ENCODE peak calls at places on chromosome 14, in eight cellular contexts. I is GM23338, F is HCT116, G is MM.1S, B is hepatocyte, J is GM23248, U is SK-N-SH, V is PC-3. O is an unnamed sample. For H3K9me2, the result is how much of the 10 kb centered on the place peaks cover.

GRCh38 chr14:105346200-105346533 is 31.6 kb downstream of the PACS2 start:
- DNase-seq in B (no peak), U (no peak), J (no peak), G (no peak), V (no peak), I (no peak), F (no peak), O (no peak)

GRCh38 chr14:100529561-100530031 is 57.6 kb downstream of the BEGAIN start:
- DNase-seq in I (no peak), V (no peak), J (no peak), G (no peak), B (peak), F (no peak), U (no peak), O (no peak)

GRCh38 chr14:35878272-35879140 is 52.4 kb downstream of the BRMS1L start:
- DNase-seq in J (peak), G (no peak), U (no peak), B (peak), V (peak), I (no peak), F (peak), O (no peak)

GRCh38 chr14:99971929-99972747 is 93.1 kb upstream of the EVL start:
- DNase-seq in B (no peak), J (peak), I (peak), U (peak), V (no peak), F (no peak), G (no peak), O (peak)

GRCh38 chr14:59585891-59586554 is 9.4 kb upstream of the CCDC175 start:
- DNase-seq in B (no peak), J (no peak), I (no peak), V (peak), G (no peak), U (no peak), F (no peak), O (no peak)

GRCh38 chr14:77579065-77579464 is 37.4 kb downstream of the SPTLC2 start:
- DNase-seq in I (no peak), G (no peak), U (no peak), F (no peak), V (no peak), B (no peak), J (peak), O (no peak)

GRCh38 chr14:33699300-33699699 is 251.6 kb downstream of the EGLN3 start:
- DNase-seq in F (no peak), I (no peak), G (no peak), U (no peak), J (no peak), V (no peak), B (no peak), O (no peak)

GRCh38 chr14:96940009-96940408 is 142.8 kb downstream of the VRK1 start:
- DNase-seq in G (no peak), V (peak), J (peak), I (peak), B (peak), U (no peak), F (no peak), O (no peak)

GRCh38 chr14:45284802-45285201 is 31.8 kb upstream of the MIS18BP1 start:
- DNase-seq in J (no peak), F (peak), I (peak), B (no peak), U (no peak), V (no peak), G (no peak), O (peak)

GRCh38 chr14:94481468-94482131 is 5.6 kb upstream of the SERPINA9 start:
- DNase-seq in G (no peak), F (no peak), B (no peak), U (no peak), V (no peak), I (no peak), J (peak), O (no peak)

GRCh38 chr14:88030892-88031291 is 26.0 kb downstream of the GPR65 start:
- DNase-seq in G (no peak), J (no peak), V (no peak), B (no peak), F (no peak), I (no peak), U (no peak), O (no peak)

GRCh38 chr14:104678346-104678745 is 11.1 kb upstream of the INF2 start:
- DNase-seq in U (no peak), J (peak), V (no peak), I (no peak), B (peak), F (no peak), G (no peak), O (no peak)

GRCh38 chr14:93212432-93212831 is 5.4 kb downstream of the UBR7 start:
- DNase-seq in J (no peak), V (no peak), B (no peak), G (no peak), I (no peak), F (no peak), U (no peak), O (peak)

DNA sequence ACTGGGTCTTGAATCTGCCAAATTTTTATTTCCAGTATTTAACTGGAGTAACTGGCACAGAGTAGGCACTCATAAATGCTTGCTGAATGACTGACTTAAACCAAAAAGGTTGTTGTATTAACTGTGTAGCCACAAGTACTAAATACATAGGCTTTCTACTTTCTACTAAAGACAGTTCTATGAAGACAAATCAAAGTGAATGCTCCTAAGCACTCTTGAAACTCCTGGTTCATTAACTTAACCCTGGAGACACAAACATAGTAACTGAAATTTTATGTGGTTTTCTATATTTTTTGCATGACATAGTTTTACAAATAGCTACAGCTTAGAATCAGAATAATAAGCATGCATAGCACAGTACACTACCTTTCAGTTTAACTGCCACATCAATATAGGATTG is 70.4 kb downstream of the TXNDC16 start:
- DNase-seq in B (no peak), U (no peak), F (no peak), J (no peak), V (no peak), G (peak), I (no peak), O (no peak)
- H3K9me2 ChIP-seq in B (under half), U (under half), F (under half), J (under half), V (under half), G (under half), I (under half), O (under half)

DNA sequence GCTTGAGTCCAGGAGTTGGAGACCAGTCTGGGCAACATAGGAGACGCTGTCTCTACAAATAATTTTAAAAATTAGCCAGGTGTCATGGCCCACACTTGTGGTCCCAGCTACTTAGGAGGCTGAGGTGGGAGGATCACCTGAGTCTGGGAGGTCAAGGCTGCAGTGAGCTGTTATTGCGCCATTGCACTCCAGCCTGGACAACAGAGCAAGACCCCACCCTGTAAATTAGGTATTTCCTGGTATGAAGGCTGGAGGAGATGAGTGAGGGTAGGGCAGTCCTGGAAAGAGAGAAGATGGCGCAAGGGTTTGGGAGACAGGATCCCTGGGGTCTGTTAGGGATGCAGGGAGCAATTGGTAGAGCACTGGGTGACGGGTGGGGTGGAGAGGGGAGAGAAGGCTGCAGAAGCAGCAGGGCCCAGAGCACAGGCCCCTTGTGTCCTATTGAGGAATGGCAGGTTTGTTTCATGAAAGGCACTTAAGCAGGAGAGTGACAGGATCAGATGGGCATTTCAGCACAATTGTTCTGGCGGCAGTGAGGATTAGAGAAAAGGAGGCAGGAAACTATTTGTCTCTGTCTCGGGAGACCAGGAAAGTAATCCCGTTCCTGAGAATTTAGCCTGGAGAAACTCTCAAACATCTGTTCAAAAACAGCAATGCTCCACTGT is 47.2 kb upstream of the KTN1 start:
- DNase-seq in F (no peak), G (no peak), V (peak), U (no peak), B (peak), I (peak), J (no peak), O (no peak)
- TF ChIP-seq EZH2phosphoT487 in F (no peak), G (no peak), V (no peak), U (no peak), B (no peak), I (no peak), J (no peak), O (no peak)

GRCh38 chr14:70239802-70240201 is 51.1 kb upstream of the SLC8A3 start:
- DNase-seq in J (no peak), I (no peak), G (no peak), B (no peak), V (no peak), U (no peak), F (no peak), O (no peak)

GRCh38 chr14:70237710-70238109 is 49.0 kb upstream of the SLC8A3 start:
- DNase-seq in U (no peak), J (no peak), G (no peak), V (no peak), F (no peak), I (no peak), B (no peak), O (no peak)

GRCh38 chr14:70234066-70234950 is 45.6 kb upstream of the SLC8A3 start:
- DNase-seq in B (no peak), V (no peak), I (no peak), F (no peak), G (no peak), J (no peak), U (no peak), O (no peak)
- H3K9me2 ChIP-seq in B (under half), V (under half), I (under half), F (under half), G (under half), J (under half), U (under half), O (under half)

GRCh38 chr14:89469210-89470198 is 52.5 kb upstream of the FOXN3 start:
- DNase-seq in G (no peak), V (no peak), F (no peak), U (no peak), J (no peak), I (no peak), B (no peak), O (no peak)
- TF ChIP-seq EZH2phosphoT487 in G (no peak), V (no peak), F (no peak), U (no peak), J (no peak), I (no peak), B (no peak), O (no peak)

DNA sequence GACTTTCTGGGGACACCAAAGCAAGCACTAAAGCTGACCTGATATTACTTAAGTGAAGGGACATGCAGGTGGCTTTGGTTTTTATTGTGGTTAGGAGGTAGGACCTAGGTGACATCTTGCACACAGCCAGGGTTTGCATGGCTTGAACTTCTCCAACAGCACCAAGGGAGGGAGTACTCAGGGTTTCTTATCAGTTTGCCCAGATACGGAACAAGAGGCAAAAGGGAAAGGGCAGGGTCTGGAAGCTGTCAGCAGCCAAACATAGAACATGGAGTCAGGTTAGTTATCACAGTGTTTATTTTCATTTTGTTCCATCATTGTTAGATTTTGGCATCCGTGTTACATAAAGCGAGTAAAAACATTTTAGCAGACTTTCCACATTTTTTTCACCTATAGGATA is 186.3 kb upstream of the CLEC14A start:
- DNase-seq in I (peak), G (no peak), V (no peak), U (no peak), F (no peak), J (no peak), B (no peak), O (no peak)
- H3K9me2 ChIP-seq in I (under half), G (under half), V (under half), U (under half), F (under half), J (under half), B (under half), O (under half)

DNA sequence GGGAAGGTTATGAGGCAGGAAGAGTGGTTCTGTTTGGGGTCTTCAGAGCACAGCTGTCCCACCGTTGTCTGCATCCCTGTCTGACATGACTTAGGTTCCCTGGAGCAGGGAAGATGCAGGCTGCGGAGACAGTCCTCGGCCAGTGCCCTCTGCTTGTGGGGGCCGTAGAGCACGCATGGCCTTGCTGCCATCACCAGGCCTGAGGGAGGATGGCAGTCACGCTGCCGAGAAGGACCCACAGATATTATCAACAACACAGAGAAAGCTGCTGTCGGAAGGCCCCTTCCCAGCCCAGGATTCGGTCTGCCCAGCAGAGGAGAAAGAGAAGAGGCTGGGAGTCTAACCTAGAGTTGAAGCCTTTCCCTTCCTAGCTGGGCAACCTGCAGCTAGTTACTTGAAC is 35.0 kb downstream of the ERH start:
- DNase-seq in I (peak), J (peak), F (no peak), G (no peak), B (peak), U (peak), V (no peak), O (no peak)
- TF ChIP-seq EZH2phosphoT487 in I (no peak), J (no peak), F (no peak), G (no peak), B (no peak), U (no peak), V (no peak), O (no peak)

GRCh38 chr14:103555559-103556337 is 6.7 kb downstream of the BAG5 start:
- DNase-seq in B (no peak), G (no peak), I (no peak), U (no peak), V (no peak), F (no peak), J (no peak), O (no peak)
- H3K9me2 ChIP-seq in B (under half), G (under half), I (under half), U (under half), V (under half), F (under half), J (under half), O (under half)

O was measured in OCI-LY7.